ENCODE peak calls at places on chromosomes 1 and 21, in four cellular contexts. Z is ovary, O is heart left ventricle, W is fibroblast of lung. C is an unnamed sample. For H3K4me1, the result is how much of the 10 kb centered on the place peaks cover.

GRCh38 chr1:24385160-24385939 is 28.2 kb downstream of the STPG1 start:
- DNase-seq in O (no peak), Z (no peak), W (no peak), C (no peak)

GRCh38 chr21:34526618-34527290 is 14.7 kb upstream of the KCNE1 start:
- DNase-seq in W (peak), O (peak), Z (peak), C (peak)

GRCh38 chr1:101996830-101997485 is at the start of gene OLFM3:
- DNase-seq in W (no peak), O (no peak), Z (no peak), C (peak)

GRCh38 chr1:191498318-191498717 is 659.9 kb upstream of the RGS18 start:
- DNase-seq in Z (no peak), O (no peak), W (peak), C (no peak)

GRCh38 chr1:111274653-111275052 is 16.0 kb upstream of the CHIA start:
- DNase-seq in O (no peak), W (no peak), Z (no peak), C (no peak)

GRCh38 chr21:26739189-26739588 is 106.0 kb downstream of the ADAMTS1 start:
- DNase-seq in W (peak), O (no peak), Z (no peak), C (no peak)

GRCh38 chr1:25707280-25708016 is 90.9 kb downstream of the MAN1C1 start:
- DNase-seq in Z (no peak), W (no peak), O (no peak), C (no peak)

GRCh38 chr1:180889325-180889724 is 23.4 kb upstream of the KIAA1614 start:
- DNase-seq in Z (no peak), W (no peak), O (no peak), C (no peak)

GRCh38 chr1:228083871-228084278 is 1.4 kb downstream of the ARF1 start:
- DNase-seq in W (peak), Z (no peak), O (no peak), C (peak)

GRCh38 chr1:225447649-225448048 is 19.8 kb upstream of the LBR start:
- DNase-seq in W (peak), Z (peak), O (no peak), C (peak)

GRCh38 chr21:33127154-33127893 is 57.4 kb downstream of the OLIG1 start:
- DNase-seq in O (peak), W (peak), Z (peak), C (peak)

GRCh38 chr1:32273389-32274208 is 18.3 kb upstream of the HDAC1 start:
- DNase-seq in O (no peak), Z (no peak), W (no peak), C (peak)

GRCh38 chr1:54839824-54840223 is 38.7 kb upstream of the TTC22 start:
- DNase-seq in W (no peak), O (no peak), Z (no peak), C (no peak)

GRCh38 chr1:29415156-29415830 is 179.0 kb downstream of the PTPRU start:
- DNase-seq in O (no peak), Z (no peak), W (no peak), C (no peak)

GRCh38 chr1:185971688-185972087 is 237.5 kb downstream of the HMCN1 start:
- DNase-seq in W (peak), Z (no peak), O (no peak), C (no peak)

GRCh38 chr1:201570886-201571624 is 32.1 kb downstream of the NAV1 start:
- DNase-seq in O (peak), W (no peak), Z (no peak), C (no peak)

GRCh38 chr1:10795305-10796021 is 983 bp downstream of the CASZ1 start:
- DNase-seq in W (no peak), Z (no peak), O (no peak), C (no peak)

GRCh38 chr1:55474168-55474786 is 259.1 kb upstream of the USP24 start:
- DNase-seq in W (peak), Z (no peak), O (no peak), C (no peak)

GRCh38 chr1:10511494-10511885 is 36.7 kb downstream of the PEX14 start:
- DNase-seq in W (no peak), Z (no peak), O (no peak), C (no peak)

GRCh38 chr1:228340686-228341449 is 65.8 kb downstream of the TRIM11 start:
- DNase-seq in O (peak), Z (peak), W (peak), C (peak)

GRCh38 chr1:243855616-243856318 is 5.7 kb upstream of the AKT3 start:
- DNase-seq in O (no peak), Z (no peak), W (no peak), C (no peak)

GRCh38 chr1:44068442-44068861 is 37.2 kb upstream of the SLC6A9 start:
- DNase-seq in O (no peak), W (peak), Z (no peak), C (no peak)

GRCh38 chr21:41784456-41785102 is 17.7 kb upstream of the RIPK4 start:
- DNase-seq in O (no peak), Z (no peak), W (no peak), C (no peak)

GRCh38 chr1:108208724-108209404 is 8.7 kb upstream of the SLC25A24 start:
- DNase-seq in Z (no peak), O (no peak), W (no peak), C (no peak)

GRCh38 chr1:236156512-236157208 is 14.3 kb downstream of the GPR137B start:
- DNase-seq in W (no peak), O (no peak), Z (no peak), C (no peak)

GRCh38 chr1:113507552-113508214 is 117.4 kb downstream of the MAGI3 start:
- DNase-seq in W (no peak), O (no peak), Z (no peak), C (no peak)

GRCh38 chr1:154906621-154907081 is 29.9 kb downstream of the PMVK start:
- DNase-seq in O (no peak), Z (no peak), W (peak), C (no peak)
- TF ChIP-seq CTCF in O (peak), Z (no peak), W (peak), C (peak)

GRCh38 chr1:245571872-245572294 is 417.1 kb downstream of the KIF26B start:
- DNase-seq in Z (no peak), W (no peak), O (no peak), C (no peak)
- H3K4me3 ChIP-seq in Z (no peak), W (no peak), O (no peak), C (no peak)

GRCh38 chr1:81876901-81877750 is 76.4 kb downstream of the ADGRL2 start:
- DNase-seq in Z (no peak), W (peak), O (no peak), C (no peak)
- H3K4me1 ChIP-seq in Z (under half), W (under half), O (under half), C (under half)

GRCh38 chr1:21175670-21176581 is 771 bp downstream of the EIF4G3 start:
- DNase-seq in W (no peak), Z (peak), O (peak), C (peak)
- TF ChIP-seq CTCF in W (no peak), Z (peak), O (no peak), C (no peak)

DNA sequence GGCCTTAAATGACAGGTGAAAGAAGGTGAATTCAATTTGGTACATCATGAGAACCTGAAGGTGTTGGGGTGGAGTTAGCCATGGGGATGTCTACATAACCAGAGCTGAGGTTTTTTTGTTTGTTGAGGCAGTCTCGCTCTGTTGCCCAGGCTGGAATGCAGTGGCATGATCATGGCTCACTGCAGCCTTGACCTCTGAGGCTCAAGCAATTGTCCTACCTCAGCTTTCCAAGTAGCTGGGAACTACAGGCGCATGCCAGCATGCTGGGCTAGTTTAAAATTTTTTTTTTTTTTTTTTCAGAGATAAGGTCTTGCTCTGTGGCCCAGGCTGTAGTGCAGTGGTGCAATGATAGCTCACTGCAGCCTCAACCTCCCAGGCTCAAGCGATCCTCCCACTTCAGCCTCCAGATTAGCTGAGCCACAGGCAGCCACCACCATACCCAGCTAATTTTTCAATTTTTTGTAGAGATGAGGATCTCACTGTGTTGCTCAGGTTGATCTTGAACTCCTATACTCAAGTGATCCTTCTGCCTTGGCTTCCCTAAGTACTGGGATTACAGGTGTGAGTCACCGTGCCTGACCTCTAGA is 1.9 kb upstream of the MPZ start:
- DNase-seq in Z (no peak), O (no peak), W (no peak), C (no peak)
- H3K4me3 ChIP-seq in Z (no peak), O (no peak), W (no peak), C (no peak)

DNA sequence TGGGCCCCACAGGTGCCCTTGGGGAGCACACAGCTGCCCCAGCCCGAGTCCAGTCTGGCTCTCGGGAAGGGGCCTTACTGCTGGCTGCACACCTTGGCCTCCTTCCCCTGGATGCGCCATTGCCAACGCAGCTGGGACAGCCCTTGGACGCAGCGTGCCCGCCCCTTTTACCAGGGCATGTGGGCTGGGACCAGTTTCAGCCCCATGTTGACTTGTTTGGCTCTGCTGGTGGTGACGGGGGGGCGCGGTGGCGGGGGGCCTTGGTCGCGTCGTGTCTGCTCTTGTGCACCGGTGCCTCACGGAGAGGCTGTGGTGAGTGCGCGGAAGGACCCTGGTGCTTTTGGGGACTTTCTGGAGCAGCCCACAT is 19.6 kb downstream of the SKI start:
- DNase-seq in W (no peak), O (peak), Z (no peak), C (no peak)
- H3K4me1 ChIP-seq in W (under half), O (half or more), Z (under half), C (half or more)

DNA sequence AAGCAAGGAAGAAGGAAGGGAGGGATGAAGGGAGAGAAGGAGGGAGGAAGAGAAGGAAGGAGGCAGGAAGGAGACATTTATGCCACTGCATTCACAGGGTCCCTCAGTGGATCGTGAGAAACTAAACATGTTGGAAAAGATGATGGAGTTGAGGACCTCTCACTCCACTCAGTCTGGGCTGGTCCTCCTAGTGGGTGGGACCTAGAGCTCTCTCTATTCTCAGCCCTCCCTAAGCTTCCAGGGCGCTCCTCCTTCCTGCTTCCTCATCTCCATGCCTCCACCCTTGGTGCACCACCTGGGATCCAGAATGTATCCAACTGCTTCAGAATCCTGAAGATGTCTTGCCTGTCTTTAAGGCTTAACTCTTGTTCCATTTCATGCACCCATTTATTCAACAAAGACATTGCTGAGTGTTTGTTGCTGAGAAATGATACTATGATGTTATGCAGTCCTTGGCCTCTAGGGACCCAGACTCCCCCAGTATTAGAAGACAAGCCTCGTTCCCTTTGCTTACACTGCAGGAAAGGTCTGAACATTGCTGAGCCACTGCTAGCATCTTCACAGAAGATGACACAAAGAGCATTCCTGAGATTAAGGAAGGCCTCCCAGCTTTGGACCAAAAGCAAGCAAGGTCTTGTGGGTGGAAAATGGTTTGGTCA is 88.5 kb downstream of the BEND5 start:
- DNase-seq in W (no peak), O (no peak), Z (no peak), C (no peak)
- TF ChIP-seq CTCF in W (peak), O (no peak), Z (no peak), C (no peak)

DNA sequence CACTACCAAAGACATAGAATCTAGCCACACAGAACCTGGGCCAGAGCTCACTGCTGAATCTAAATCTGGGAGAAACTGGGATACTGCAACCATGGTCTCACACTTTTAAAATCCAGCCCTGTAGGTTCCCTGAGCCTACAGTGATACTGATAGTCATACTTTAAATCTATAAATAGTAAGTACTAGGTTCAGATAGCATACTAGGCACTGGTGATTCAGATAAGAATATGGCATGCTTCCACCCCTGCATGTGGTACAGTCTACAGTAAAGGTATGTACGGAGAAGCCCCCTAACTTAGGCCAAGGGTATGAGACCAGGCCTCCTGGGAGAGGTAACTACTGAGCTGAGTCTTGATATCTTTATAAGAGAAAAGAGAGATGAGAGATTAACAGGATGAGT is 193.3 kb upstream of the HMGB4 start:
- DNase-seq in W (no peak), O (no peak), Z (no peak), C (no peak)
- H3K4me3 ChIP-seq in W (no peak), O (no peak), Z (no peak), C (no peak)

DNA sequence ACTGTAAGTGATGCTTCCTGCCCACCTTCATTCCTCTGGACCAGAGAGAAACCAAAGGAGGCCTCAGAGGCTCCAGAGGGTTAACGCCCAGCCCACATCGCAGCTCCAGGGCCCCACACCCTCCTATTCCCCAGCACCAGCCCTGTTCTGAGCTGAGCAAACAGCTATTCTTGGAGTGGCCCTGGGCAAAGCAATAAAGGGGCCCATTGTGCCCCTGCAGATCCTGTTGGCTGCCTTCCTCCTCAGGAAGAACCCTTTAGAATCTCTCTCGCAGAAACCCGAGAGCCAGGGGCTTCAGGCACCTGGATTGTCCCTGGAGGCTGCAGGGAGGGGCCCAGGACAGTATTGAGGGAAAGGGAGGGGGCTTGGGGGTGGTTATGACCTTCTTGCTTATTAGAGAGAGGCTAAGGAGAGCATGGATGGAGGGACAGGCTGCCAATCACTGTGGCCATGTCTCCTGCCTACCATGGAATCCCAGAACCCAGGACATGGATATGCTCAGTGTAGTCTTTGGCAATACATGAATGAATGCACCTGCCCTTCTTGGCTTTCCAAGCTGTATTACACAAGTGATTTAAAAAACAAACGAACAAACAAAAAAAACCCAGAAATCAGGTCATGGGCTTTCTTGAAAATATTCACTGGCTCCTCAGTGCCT is 9.2 kb downstream of the PADI2 start:
- DNase-seq in O (no peak), Z (no peak), W (no peak), C (peak)
- H3K4me1 ChIP-seq in O (under half), Z (under half), W (under half), C (half or more)

GRCh38 chr1:53541761-53542550 is 82.8 kb downstream of the DMRTB1 start:
- DNase-seq in O (no peak), Z (no peak), W (peak), C (peak)
- TF ChIP-seq CTCF in O (no peak), Z (no peak), W (no peak), C (no peak)